ENCODE peak calls at places on chromosomes 4 and X, in seven cellular contexts. B is naive thymus-derived CD4-positive, alpha-beta T cell; K is IMR-90; F is uterus; G is lower lobe of right lung; D is tibial nerve; P is upper lobe of left lung. Q is an unnamed sample. For H3K9me3, the result is how much of the 10 kb centered on the place peaks cover.

GRCh38 chr4:64166365-64166764 is 242.9 kb downstream of the TECRL start:
- DNase-seq in K (no peak), D (no peak), F (no peak), G (no peak), P (no peak), B (no peak), Q (no peak)

GRCh38 chrX:19121898-19122640 is at the start of gene ADGRG2:
- DNase-seq in F (peak), P (peak), B (no peak), G (peak), K (peak), D (no peak), Q (no peak)

GRCh38 chr4:55947912-55948725 is 626 bp upstream of the CEP135 start:
- DNase-seq in K (peak), D (no peak), G (no peak), F (no peak), B (peak), P (no peak), Q (peak)

GRCh38 chr4:54767376-54767775 is 109.6 kb downstream of the KIT start:
- DNase-seq in F (no peak), K (no peak), B (no peak), D (no peak), G (no peak), P (no peak), Q (no peak)

GRCh38 chr4:1369484-1370079 is 22.6 kb downstream of the UVSSA start:
- DNase-seq in B (no peak), P (peak), K (no peak), D (no peak), F (no peak), G (peak), Q (no peak)

GRCh38 chr4:83272900-83273299 is 11.7 kb downstream of the COQ2 start:
- DNase-seq in P (no peak), K (no peak), G (no peak), F (no peak), B (no peak), D (no peak), Q (no peak)

GRCh38 chr4:186829740-186830449 is 106.2 kb upstream of the FAT1 start:
- DNase-seq in D (no peak), B (no peak), G (no peak), F (no peak), K (peak), P (no peak), Q (no peak)

GRCh38 chrX:150913511-150913910 is 15.0 kb upstream of the CD99L2 start:
- DNase-seq in G (no peak), F (no peak), D (no peak), P (no peak), K (peak), B (no peak), Q (no peak)

GRCh38 chrX:146433771-146434170 is 375.8 kb upstream of the CXorf51B start:
- DNase-seq in K (no peak), G (no peak), F (no peak), P (no peak), B (no peak), D (no peak), Q (no peak)

GRCh38 chr4:123405212-123405856 is 8.7 kb downstream of the SPRY1 start:
- DNase-seq in P (no peak), D (no peak), B (no peak), G (no peak), K (no peak), F (no peak), Q (no peak)

GRCh38 chr4:123599920-123600394 is 203.4 kb downstream of the SPRY1 start:
- DNase-seq in G (peak), P (peak), B (peak), D (peak), K (peak), F (peak), Q (peak)

GRCh38 chrX:101708180-101708579 is 48.5 kb upstream of the ARMCX2 start:
- DNase-seq in K (peak), G (no peak), D (no peak), F (no peak), P (no peak), B (no peak), Q (no peak)

GRCh38 chrX:120274958-120275357 is 24.3 kb downstream of the ZBTB33 start:
- DNase-seq in G (no peak), P (no peak), K (no peak), F (no peak), B (no peak), D (no peak), Q (no peak)

GRCh38 chrX:123173833-123174232 is 10.2 kb upstream of the GRIA3 start:
- DNase-seq in P (no peak), B (no peak), D (no peak), K (no peak), G (no peak), F (no peak), Q (no peak)

GRCh38 chrX:155747520-155747919 is 133.6 kb upstream of the VAMP7 start:
- DNase-seq in F (no peak), D (no peak), B (no peak), K (no peak), P (no peak), G (peak), Q (no peak)

DNA sequence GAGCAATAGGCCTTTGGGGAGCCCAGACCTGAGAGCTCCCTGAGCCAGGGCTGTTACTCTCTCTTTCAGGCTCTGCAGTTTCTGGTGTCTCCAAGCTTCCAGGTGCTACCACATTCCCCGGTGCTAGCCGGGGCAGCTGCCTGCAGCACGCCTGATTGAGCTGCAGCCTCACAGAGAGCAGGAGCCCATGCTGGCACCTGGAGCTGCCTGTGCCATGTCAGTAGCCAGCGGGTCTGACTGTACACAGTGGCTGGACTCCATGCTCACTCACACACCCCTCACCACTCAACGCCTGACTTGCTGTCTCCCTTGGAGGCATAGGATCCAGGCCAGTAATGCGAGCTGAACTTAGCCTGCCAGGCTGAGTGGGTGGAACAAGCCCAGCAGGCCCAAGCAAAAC is 800.4 kb upstream of the AGA start:
- DNase-seq in P (peak), K (no peak), D (no peak), F (no peak), B (no peak), G (no peak), Q (no peak)
- H3K9me3 ChIP-seq in P (under half), K (under half), D (under half), F (under half), B (under half), G (under half), Q (under half)

DNA sequence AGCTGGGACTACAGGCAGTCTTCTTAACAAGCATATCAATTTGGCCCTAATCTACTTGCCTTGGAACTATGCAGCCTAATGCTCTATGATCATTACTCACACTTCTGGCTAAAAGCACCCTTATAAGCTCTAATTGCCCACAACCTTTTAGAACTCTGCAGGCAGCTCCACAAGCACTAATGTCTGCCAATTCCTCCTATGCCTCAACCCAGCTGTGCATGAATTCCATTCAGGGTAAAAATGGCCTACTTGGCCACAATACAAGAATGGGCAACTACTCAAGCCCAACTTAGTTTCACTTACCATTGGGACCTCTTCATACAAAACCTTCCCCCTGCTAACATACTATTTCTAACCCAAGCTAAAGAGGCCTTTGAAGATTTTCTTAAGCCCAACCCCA is 51.7 kb downstream of the ZNF718 start:
- DNase-seq in K (no peak), F (no peak), D (no peak), G (no peak), B (no peak), P (no peak), Q (no peak)
- H3K9me3 ChIP-seq in K (under half), F (under half), D (half or more), G (half or more), B (half or more), P (half or more), Q (under half)

DNA sequence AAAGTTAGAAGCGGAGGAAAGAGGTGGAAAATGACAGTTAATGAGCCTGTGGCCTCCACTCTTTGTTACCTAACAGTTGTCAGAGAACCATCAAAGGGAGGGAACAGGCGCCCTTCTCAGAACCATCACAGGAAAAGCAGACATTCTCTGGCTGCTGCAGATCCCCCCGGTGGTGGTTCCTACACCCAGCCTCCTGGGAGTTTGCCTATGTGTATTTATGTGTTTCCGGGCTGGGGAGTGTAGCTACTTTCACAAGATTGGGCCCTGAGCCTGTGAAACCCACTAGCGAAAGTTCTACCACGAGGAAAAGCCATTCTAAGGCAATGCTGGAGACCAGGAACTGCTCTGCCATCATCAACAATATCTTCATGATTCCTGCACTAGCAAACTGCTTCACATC is 52.7 kb upstream of the BCOR start:
- DNase-seq in F (no peak), K (no peak), P (no peak), B (no peak), D (no peak), G (no peak), Q (no peak)
- H3K9me3 ChIP-seq in F (under half), K (under half), P (under half), B (under half), D (under half), G (under half), Q (under half)

GRCh38 chr4:49217492-49217891 is 231.4 kb downstream of the CWH43 start:
- DNase-seq in B (no peak), K (no peak), F (no peak), P (no peak), D (no peak), G (no peak), Q (no peak)
- H3K9me3 ChIP-seq in B (under half), K (under half), F (under half), P (under half), D (under half), G (under half), Q (under half)

DNA sequence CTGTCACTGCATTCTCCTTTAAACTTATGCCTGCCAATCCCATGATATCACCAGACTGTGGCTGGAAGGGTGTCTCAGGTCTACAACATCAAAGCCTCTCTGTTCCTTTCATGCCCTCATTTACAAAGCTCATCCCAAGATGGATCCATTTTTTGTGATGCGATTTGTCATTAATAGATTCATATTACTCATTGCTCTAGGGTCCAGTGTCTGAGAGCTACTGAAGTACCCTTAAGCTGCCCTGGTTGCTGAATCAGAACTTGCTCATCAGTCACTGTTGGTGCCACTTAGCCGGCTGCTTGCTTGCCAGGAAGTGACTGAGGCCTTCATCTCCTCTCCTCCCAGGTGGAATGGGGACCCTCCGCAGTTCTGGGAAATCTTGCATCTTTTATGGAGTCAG is 395.5 kb upstream of the BOD1L1 start:
- DNase-seq in F (no peak), D (no peak), P (no peak), K (peak), G (no peak), B (no peak), Q (no peak)
- H3K9me3 ChIP-seq in F (under half), D (under half), P (under half), K (under half), G (under half), B (under half), Q (under half)

GRCh38 chr4:28388471-28388870 is 1527.8 kb downstream of the STIM2 start:
- DNase-seq in G (no peak), P (no peak), K (peak), F (no peak), D (no peak), B (no peak), Q (no peak)

GRCh38 chr4:28386776-28387175 is 1526.1 kb downstream of the STIM2 start:
- DNase-seq in G (no peak), P (no peak), K (no peak), F (no peak), D (no peak), B (no peak), Q (no peak)

DNA sequence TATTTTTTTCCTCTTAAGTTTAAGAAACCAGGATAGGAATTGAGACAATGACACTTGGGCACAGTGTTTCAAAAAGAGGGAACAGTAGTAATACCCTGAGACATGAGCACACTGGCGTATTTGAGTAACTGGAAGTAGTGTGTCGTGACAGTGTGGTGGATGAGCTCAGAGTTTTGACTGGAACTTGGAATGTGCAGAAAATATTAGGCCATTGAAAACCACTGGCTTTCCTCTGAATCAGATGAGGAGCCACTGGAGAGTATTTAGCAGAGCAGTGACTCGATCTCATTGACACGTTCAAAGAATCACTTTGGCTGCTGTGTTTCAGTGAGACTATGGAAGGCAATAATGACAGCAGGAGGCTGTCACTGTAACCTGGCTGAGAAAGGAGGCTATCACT is 1531.2 kb downstream of the STIM2 start:
- DNase-seq in B (no peak), P (no peak), D (no peak), F (no peak), K (peak), G (no peak), Q (no peak)
- H3K9me3 ChIP-seq in B (under half), P (under half), D (under half), F (under half), K (under half), G (under half), Q (under half)

GRCh38 chrX:57772637-57773036 is 92.6 kb upstream of the NLRP2B start:
- DNase-seq in B (no peak), G (no peak), F (no peak), P (no peak), K (no peak), D (no peak), Q (no peak)
- H3K9me3 ChIP-seq in B (under half), G (under half), F (under half), P (under half), K (under half), D (under half), Q (under half)

GRCh38 chr4:12319765-12320164 is 891.1 kb upstream of the HS3ST1 start:
- DNase-seq in G (no peak), K (no peak), P (no peak), F (no peak), D (no peak), B (no peak), Q (no peak)
- H3K9me3 ChIP-seq in G (under half), K (under half), P (under half), F (under half), D (under half), B (under half), Q (under half)